ENCODE peak calls at places on chromosome 15, in five cellular contexts. One of them, this sample, is unnamed.

GRCh38 chr15:68337826-68338225 is 60.3 kb downstream of the FEM1B start:
- DNase-seq in fibroblast of lung: no peak
- DNase-seq in psoas muscle: no peak
- DNase-seq in cardiac muscle cell: no peak
- DNase-seq in tibial nerve: no peak
- DNase-seq in this sample: no peak

GRCh38 chr15:40293905-40294895 is 11.3 kb upstream of the ANKRD63 start:
- DNase-seq in fibroblast of lung: no peak
- DNase-seq in psoas muscle: peak; percentile 2
- DNase-seq in cardiac muscle cell: no peak
- DNase-seq in tibial nerve: no peak
- DNase-seq in this sample: no peak

GRCh38 chr15:88627463-88627862 is 6.3 kb downstream of the AEN start:
- DNase-seq in fibroblast of lung: no peak
- DNase-seq in psoas muscle: no peak
- DNase-seq in cardiac muscle cell: no peak
- DNase-seq in tibial nerve: no peak
- DNase-seq in this sample: no peak

GRCh38 chr15:25250906-25251622 is 187.8 kb downstream of the UBE3A start:
- DNase-seq in fibroblast of lung: no peak
- DNase-seq in psoas muscle: peak; percentile 4
- DNase-seq in cardiac muscle cell: no peak
- DNase-seq in tibial nerve: no peak
- DNase-seq in this sample: no peak

GRCh38 chr15:73994912-73995622 is 551 bp downstream of the PML start:
- DNase-seq in fibroblast of lung: no peak
- DNase-seq in psoas muscle: peak; percentile 39
- DNase-seq in cardiac muscle cell: peak; percentile 29
- DNase-seq in tibial nerve: no peak
- DNase-seq in this sample: no peak

GRCh38 chr15:46304320-46304719 is 669.5 kb downstream of the SQOR start:
- DNase-seq in fibroblast of lung: no peak
- DNase-seq in psoas muscle: no peak
- DNase-seq in cardiac muscle cell: no peak
- DNase-seq in tibial nerve: no peak
- DNase-seq in this sample: no peak

GRCh38 chr15:101731746-101732145 is 7.5 kb upstream of the TARS3 start:
- DNase-seq in fibroblast of lung: no peak
- DNase-seq in psoas muscle: no peak
- DNase-seq in cardiac muscle cell: no peak
- DNase-seq in tibial nerve: no peak
- DNase-seq in this sample: no peak

GRCh38 chr15:100005013-100005412 is 271.8 kb upstream of the LYSMD4 start:
- DNase-seq in fibroblast of lung: no peak
- DNase-seq in psoas muscle: no peak
- DNase-seq in cardiac muscle cell: no peak
- DNase-seq in tibial nerve: no peak
- DNase-seq in this sample: no peak

GRCh38 chr15:96354731-96355560 is 24.4 kb downstream of the NR2F2 start:
- DNase-seq in fibroblast of lung: peak; percentile 93
- DNase-seq in psoas muscle: no peak
- DNase-seq in cardiac muscle cell: peak; percentile 89
- DNase-seq in tibial nerve: no peak
- DNase-seq in this sample: peak; percentile 94

GRCh38 chr15:89278307-89278706 is 34.5 kb downstream of the FANCI start:
- DNase-seq in fibroblast of lung: peak; percentile 27
- DNase-seq in psoas muscle: no peak
- DNase-seq in cardiac muscle cell: no peak
- DNase-seq in tibial nerve: no peak
- DNase-seq in this sample: no peak

GRCh38 chr15:68333775-68334470 is 56.4 kb downstream of the FEM1B start:
- DNase-seq in fibroblast of lung: peak; percentile 32
- DNase-seq in psoas muscle: peak; percentile 66
- DNase-seq in cardiac muscle cell: peak; percentile 66
- DNase-seq in tibial nerve: no peak
- DNase-seq in this sample: peak; percentile 52

GRCh38 chr15:36558921-36559320 is 20.5 kb upstream of the CDIN1 start:
- DNase-seq in fibroblast of lung: no peak
- DNase-seq in psoas muscle: no peak
- DNase-seq in cardiac muscle cell: peak; percentile 22
- DNase-seq in tibial nerve: no peak
- DNase-seq in this sample: no peak
- TF ChIP-seq CTCF in fibroblast of lung: no peak
- TF ChIP-seq CTCF in psoas muscle: no peak
- TF ChIP-seq CTCF in cardiac muscle cell: no peak
- TF ChIP-seq CTCF in tibial nerve: no peak
- TF ChIP-seq CTCF in this sample: no peak

DNA sequence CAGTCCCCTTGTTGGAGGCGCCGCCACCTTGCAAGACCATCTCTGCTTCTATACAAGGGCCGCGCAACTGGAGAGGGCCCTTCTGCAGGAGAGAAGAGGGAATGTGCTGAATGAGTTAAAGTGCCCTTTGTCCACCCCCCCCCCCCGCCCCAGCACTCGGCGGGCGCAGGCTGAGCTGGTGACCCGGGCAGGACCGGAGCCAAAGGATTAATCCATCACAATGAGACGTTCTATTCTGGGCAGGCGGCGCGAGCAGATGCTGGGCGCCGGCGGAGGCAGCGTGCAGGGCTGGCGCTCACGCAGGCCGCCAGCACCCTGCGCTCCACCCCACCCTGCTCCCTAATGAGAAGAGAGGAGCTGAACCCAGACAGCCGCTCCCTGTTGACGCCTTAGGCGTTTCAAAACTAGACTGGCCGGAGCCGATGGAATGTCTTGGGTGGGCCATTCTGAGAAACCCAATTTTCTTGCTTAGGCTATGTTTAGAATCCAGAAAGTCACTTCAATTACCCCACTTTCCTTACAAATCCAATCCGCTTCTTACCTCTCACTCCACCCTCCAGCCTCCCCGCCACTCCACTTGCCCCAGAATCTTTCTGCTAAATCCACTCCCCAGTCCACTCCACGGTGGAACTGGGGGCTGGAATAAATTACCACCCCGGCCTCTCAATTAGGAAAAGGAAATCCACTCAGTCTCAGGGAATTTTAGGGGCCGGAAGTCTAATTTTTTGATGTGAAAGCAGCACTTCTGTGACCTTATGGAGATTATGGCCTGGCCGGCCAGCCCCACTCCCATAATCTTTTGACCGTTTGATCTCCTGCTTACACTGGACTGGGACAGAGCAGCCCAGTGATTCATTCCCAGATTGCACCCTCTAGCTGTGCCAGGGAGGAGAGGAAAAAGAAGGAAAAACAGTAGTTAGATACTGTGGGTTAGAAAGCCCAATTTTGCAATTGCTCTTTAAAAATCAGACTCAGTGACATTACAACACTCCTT is 32.7 kb downstream of the GJD2 start:
- DNase-seq in fibroblast of lung: peak; percentile 61
- DNase-seq in psoas muscle: peak; percentile 63
- DNase-seq in cardiac muscle cell: peak; percentile 51
- DNase-seq in tibial nerve: peak; percentile 7
- DNase-seq in this sample: peak; percentile 45
- H3K4me3 ChIP-seq in fibroblast of lung: peak overlapping the region; percentile 33
- H3K4me3 ChIP-seq in psoas muscle: peak overlapping the region; percentile 46
- H3K4me3 ChIP-seq in cardiac muscle cell: peak overlapping the region; percentile 10
- H3K4me3 ChIP-seq in tibial nerve: peak overlapping the region; percentile 32
- H3K4me3 ChIP-seq in this sample: no peak overlapping the region

GRCh38 chr15:64895285-64896065 is 16.2 kb upstream of the ANKDD1A start:
- DNase-seq in fibroblast of lung: peak; percentile 69
- DNase-seq in psoas muscle: peak; percentile 32
- DNase-seq in cardiac muscle cell: peak; percentile 68
- DNase-seq in tibial nerve: no peak
- DNase-seq in this sample: peak; percentile 81
- TF ChIP-seq CTCF in fibroblast of lung: no peak
- TF ChIP-seq CTCF in psoas muscle: no peak
- TF ChIP-seq CTCF in cardiac muscle cell: no peak
- TF ChIP-seq CTCF in tibial nerve: no peak
- TF ChIP-seq CTCF in this sample: no peak

GRCh38 chr15:33679065-33679464 is 289.2 kb upstream of the CHRM5 start:
- DNase-seq in fibroblast of lung: no peak
- DNase-seq in psoas muscle: no peak
- DNase-seq in cardiac muscle cell: no peak
- DNase-seq in tibial nerve: no peak
- DNase-seq in this sample: no peak
- H3K4me3 ChIP-seq in fibroblast of lung: no peak overlapping the region
- H3K4me3 ChIP-seq in psoas muscle: no peak overlapping the region
- H3K4me3 ChIP-seq in cardiac muscle cell: no peak overlapping the region
- H3K4me3 ChIP-seq in tibial nerve: no peak overlapping the region
- H3K4me3 ChIP-seq in this sample: no peak overlapping the region

GRCh38 chr15:66718220-66718988 is 16.4 kb downstream of the SMAD6 start:
- DNase-seq in fibroblast of lung: no peak
- DNase-seq in psoas muscle: no peak
- DNase-seq in cardiac muscle cell: no peak
- DNase-seq in tibial nerve: no peak
- DNase-seq in this sample: no peak
- TF ChIP-seq CTCF in fibroblast of lung: no peak
- TF ChIP-seq CTCF in psoas muscle: no peak
- TF ChIP-seq CTCF in cardiac muscle cell: no peak
- TF ChIP-seq CTCF in tibial nerve: no peak
- TF ChIP-seq CTCF in this sample: no peak

GRCh38 chr15:66931768-66932633 is 133.4 kb upstream of the SMAD3 start:
- DNase-seq in fibroblast of lung: peak; percentile 34
- DNase-seq in psoas muscle: no peak
- DNase-seq in cardiac muscle cell: peak; percentile 73
- DNase-seq in tibial nerve: no peak
- DNase-seq in this sample: peak; percentile 86
- H3K4me3 ChIP-seq in fibroblast of lung: no peak overlapping the region
- H3K4me3 ChIP-seq in psoas muscle: no peak overlapping the region
- H3K4me3 ChIP-seq in cardiac muscle cell: no peak overlapping the region
- H3K4me3 ChIP-seq in tibial nerve: no peak overlapping the region
- H3K4me3 ChIP-seq in this sample: peak overlapping the region; percentile 17

DNA sequence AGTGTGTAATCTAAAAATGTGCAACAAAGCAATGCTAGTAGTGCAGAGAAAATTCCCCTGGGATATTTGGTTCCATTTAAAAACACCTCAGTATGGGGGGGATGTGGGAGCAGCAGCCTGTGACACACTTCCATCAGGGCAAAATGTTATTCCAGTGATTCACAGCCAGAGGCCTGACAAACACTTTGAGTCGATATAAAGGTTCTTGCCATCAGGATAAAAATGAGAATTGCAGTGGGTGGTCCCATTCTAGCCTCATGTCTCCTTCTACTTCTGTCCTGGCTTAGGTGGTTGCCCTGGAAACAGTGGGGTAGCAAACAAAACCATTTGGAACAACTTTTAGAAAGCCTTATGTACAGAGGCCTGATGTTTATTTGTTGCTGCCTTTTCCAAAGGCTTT is 84.0 kb upstream of the ZNF280D start:
- DNase-seq in fibroblast of lung: no peak
- DNase-seq in psoas muscle: no peak
- DNase-seq in cardiac muscle cell: peak; percentile 52
- DNase-seq in tibial nerve: no peak
- DNase-seq in this sample: no peak
- TF ChIP-seq CTCF in fibroblast of lung: no peak
- TF ChIP-seq CTCF in psoas muscle: no peak
- TF ChIP-seq CTCF in cardiac muscle cell: no peak
- TF ChIP-seq CTCF in tibial nerve: no peak
- TF ChIP-seq CTCF in this sample: no peak